ENCODE peak calls at places on chromosomes 13 and 19, in ten cellular contexts. J, A, O, T, H, R, S, X, G and L are unnamed samples.

GRCh38 chr19:11421607-11422098 is 2.5 kb upstream of the RGL3 start:
- DNase-seq in J (no peak), A (no peak), O (no peak), T (peak), H (peak), R (no peak), S (peak), X (no peak), G (peak), L (no peak)

GRCh38 chr13:66556306-66556705 is 673.8 kb downstream of the PCDH9 start:
- DNase-seq in J (peak), A (no peak), O (no peak), T (no peak), H (peak), R (no peak), S (no peak), X (no peak), G (no peak), L (no peak)

GRCh38 chr13:48233886-48234488 is 981 bp downstream of the ITM2B start:
- DNase-seq in J (peak), A (no peak), O (no peak), T (no peak), H (peak), R (no peak), S (no peak), X (no peak), G (no peak), L (no peak)

GRCh38 chr19:42284641-42285341 is 15.7 kb downstream of the CIC start:
- DNase-seq in J (no peak), A (no peak), O (peak), T (peak), H (no peak), R (no peak), S (no peak), X (no peak), G (peak), L (no peak)

GRCh38 chr13:37382156-37382555 is 216.4 kb downstream of the POSTN start:
- DNase-seq in J (peak), A (no peak), O (no peak), T (no peak), H (no peak), R (no peak), S (no peak), X (no peak), G (no peak), L (no peak)

GRCh38 chr19:12721656-12722565 is 1.8 kb downstream of the TNPO2 start:
- DNase-seq in J (peak), A (no peak), O (peak), T (peak), H (peak), R (peak), S (peak), X (peak), G (peak), L (no peak)

GRCh38 chr13:100330662-100331061 is 241.8 kb downstream of the PCCA start:
- DNase-seq in J (peak), A (no peak), O (no peak), T (no peak), H (peak), R (no peak), S (no peak), X (no peak), G (no peak), L (no peak)

GRCh38 chr19:19040417-19040816 is 7.0 kb downstream of the ARMC6 start:
- DNase-seq in J (peak), A (no peak), O (no peak), T (peak), H (peak), R (peak), S (no peak), X (peak), G (no peak), L (no peak)

GRCh38 chr13:112968380-112968909 is 569 bp upstream of the MCF2L start:
- DNase-seq in J (no peak), A (no peak), O (no peak), T (peak), H (no peak), R (no peak), S (peak), X (no peak), G (no peak), L (peak)

GRCh38 chr13:30819136-30819875 is 84.0 kb downstream of the ALOX5AP start:
- DNase-seq in J (no peak), A (no peak), O (no peak), T (no peak), H (no peak), R (no peak), S (no peak), X (no peak), G (no peak), L (no peak)

GRCh38 chr19:7004313-7004931 is 16.8 kb downstream of the MBD3L2B start:
- DNase-seq in J (peak), A (no peak), O (no peak), T (no peak), H (peak), R (no peak), S (no peak), X (peak), G (no peak), L (no peak)
- TF ChIP-seq CTCF in J (peak), A (peak), O (no peak), T (no peak), H (peak), R (peak), S (peak), X (no peak), G (peak), L (peak)

GRCh38 chr13:111604087-111604486 is 283.6 kb downstream of the TEX29 start:
- DNase-seq in J (no peak), A (no peak), O (peak), T (no peak), H (no peak), R (no peak), S (no peak), X (no peak), G (peak), L (no peak)
- TF ChIP-seq CTCF in J (no peak), A (no peak), O (no peak), T (no peak), H (no peak), R (no peak), S (no peak), X (no peak), G (peak), L (no peak)

DNA sequence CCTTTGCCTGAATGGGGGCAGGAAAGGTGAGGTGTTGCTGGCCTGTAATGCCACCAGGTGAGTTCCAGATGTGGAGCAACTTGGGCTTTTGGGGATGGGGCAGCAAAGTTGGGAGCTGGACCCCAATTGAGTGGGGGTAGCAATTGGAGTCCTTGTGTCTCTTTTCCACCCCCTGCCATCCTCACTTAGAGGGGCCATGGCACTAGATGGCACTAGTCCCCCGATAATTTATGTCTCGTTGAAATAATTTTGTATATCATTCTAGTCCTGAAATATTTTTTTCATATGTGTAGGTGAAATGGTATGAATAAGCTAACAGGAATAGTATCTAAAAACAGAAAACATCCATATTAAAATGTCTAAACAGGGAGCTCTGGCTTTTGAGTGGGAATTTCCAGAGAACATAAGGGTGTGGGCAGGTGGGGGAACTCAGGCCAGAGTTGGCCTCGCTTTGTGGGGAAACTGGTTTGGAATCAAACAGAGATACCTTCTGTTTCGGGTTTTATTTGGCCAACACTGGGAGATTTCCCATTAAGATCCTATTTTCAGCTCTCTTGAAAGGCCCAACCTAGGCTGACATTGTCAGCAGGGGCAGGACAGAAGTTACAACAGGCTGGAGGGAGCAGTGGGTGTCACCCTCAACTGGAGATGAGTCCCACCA is 3.4 kb downstream of the ZNF576 start:
- DNase-seq in J (no peak), A (no peak), O (no peak), T (no peak), H (no peak), R (no peak), S (no peak), X (no peak), G (no peak), L (no peak)
- TF ChIP-seq CTCF in J (no peak), A (peak), O (no peak), T (no peak), H (no peak), R (no peak), S (no peak), X (peak), G (no peak), L (peak)

DNA sequence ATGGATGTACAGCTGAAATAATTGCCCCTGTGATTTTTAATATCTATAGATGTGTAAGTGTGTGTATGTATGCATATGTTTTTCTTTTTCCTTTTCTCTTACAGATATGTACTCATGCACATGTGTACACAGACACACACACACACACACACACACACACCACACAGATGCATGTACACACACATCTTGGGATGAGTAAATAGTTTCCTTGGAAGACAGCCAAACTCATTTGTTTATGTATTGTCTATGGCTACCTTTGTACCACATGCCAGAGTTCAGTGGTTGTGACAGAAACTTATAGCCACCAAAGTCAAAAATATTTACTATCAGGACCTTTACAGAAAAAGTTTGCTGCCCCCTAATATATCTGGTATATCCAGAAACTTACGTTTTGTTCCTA is 192.6 kb downstream of the MAB21L1 start:
- DNase-seq in J (no peak), A (no peak), O (no peak), T (no peak), H (peak), R (no peak), S (no peak), X (no peak), G (no peak), L (no peak)
- TF ChIP-seq CTCF in J (no peak), A (no peak), O (no peak), T (no peak), H (no peak), R (no peak), S (no peak), X (no peak), G (no peak), L (no peak)

GRCh38 chr19:21322528-21322927 is 6.7 kb downstream of the ZNF708 start:
- DNase-seq in J (no peak), A (no peak), O (no peak), T (no peak), H (peak), R (no peak), S (no peak), X (no peak), G (no peak), L (no peak)
- TF ChIP-seq CTCF in J (no peak), A (no peak), O (no peak), T (no peak), H (no peak), R (no peak), S (no peak), X (no peak), G (no peak), L (no peak)

GRCh38 chr19:7868326-7868670 is 5.9 kb downstream of the PRR36 start:
- DNase-seq in J (no peak), A (no peak), O (no peak), T (no peak), H (no peak), R (no peak), S (no peak), X (no peak), G (peak), L (no peak)

GRCh38 chr19:7870571-7871279 is 3.5 kb downstream of the PRR36 start:
- DNase-seq in J (no peak), A (no peak), O (no peak), T (peak), H (peak), R (no peak), S (peak), X (no peak), G (peak), L (no peak)

GRCh38 chr19:7868671-7869452 is 5.3 kb downstream of the PRR36 start:
- DNase-seq in J (peak), A (peak), O (peak), T (peak), H (peak), R (no peak), S (peak), X (no peak), G (peak), L (no peak)

GRCh38 chr19:7869910-7870511 is 4.2 kb downstream of the PRR36 start:
- DNase-seq in J (peak), A (no peak), O (no peak), T (peak), H (no peak), R (no peak), S (peak), X (no peak), G (peak), L (no peak)

GRCh38 chr19:7869453-7869909 is 4.7 kb downstream of the PRR36 start:
- DNase-seq in J (peak), A (no peak), O (peak), T (peak), H (peak), R (no peak), S (peak), X (no peak), G (peak), L (peak)
- TF ChIP-seq CTCF in J (no peak), A (peak), O (no peak), T (no peak), H (no peak), R (no peak), S (no peak), X (no peak), G (peak), L (peak)

GRCh38 chr13:20127263-20127562 is 33.6 kb downstream of the GJA3 start:
- DNase-seq in J (no peak), A (no peak), O (no peak), T (no peak), H (peak), R (no peak), S (no peak), X (no peak), G (no peak), L (no peak)

GRCh38 chr13:20128459-20128927 is 32.4 kb downstream of the GJA3 start:
- DNase-seq in J (no peak), A (no peak), O (peak), T (peak), H (no peak), R (no peak), S (no peak), X (no peak), G (peak), L (no peak)

GRCh38 chr13:20126460-20127262 is 34.2 kb downstream of the GJA3 start:
- DNase-seq in J (no peak), A (no peak), O (peak), T (no peak), H (no peak), R (no peak), S (no peak), X (no peak), G (peak), L (no peak)

GRCh38 chr13:20129076-20129475 is 31.8 kb downstream of the GJA3 start:
- DNase-seq in J (no peak), A (no peak), O (peak), T (no peak), H (no peak), R (no peak), S (no peak), X (no peak), G (peak), L (no peak)

DNA sequence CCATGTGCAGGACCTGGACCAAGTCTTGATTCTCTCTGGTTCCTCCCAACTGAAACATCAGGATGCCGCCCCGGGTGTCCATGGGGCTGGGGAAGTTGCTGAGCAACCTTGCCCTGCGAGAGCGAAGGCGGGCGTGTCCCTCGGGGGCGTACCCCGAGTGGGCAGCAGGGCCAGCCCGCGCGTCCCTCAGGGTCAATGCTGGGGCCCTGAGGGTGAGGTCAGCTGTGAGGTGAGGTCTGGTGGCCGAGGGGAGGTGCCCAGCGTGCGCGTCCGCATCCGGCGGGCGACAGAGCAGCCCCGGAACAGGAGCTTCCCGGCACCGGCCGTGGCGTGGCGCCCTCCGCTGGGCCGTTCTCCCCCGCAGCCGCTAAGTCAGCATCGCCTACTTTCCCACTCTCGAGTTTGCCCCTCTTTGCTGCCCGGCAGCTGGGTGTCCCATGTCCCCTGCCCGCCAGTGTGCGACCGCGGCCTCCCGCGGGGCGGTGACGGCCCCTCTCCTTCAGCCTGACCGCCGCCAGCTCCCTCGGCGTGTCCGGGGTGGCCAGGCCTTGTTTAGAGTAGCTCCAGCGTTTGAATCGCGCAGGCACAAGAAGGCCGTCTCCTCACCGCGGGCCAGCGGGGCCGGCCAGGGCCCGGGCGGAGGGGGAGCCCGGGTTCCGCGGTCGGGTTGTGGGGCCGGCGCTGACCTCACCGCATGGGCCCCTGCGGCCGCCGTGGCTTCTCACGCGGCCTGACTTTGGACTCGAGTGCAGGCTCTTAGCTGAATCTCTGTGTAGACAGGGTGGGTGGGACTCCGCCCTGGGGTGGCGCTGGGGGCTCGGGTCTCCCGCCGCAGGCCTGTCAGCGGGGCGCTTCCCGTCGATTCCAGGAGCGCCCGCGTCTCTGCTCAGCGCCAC is 33.0 kb downstream of the GJA3 start:
- DNase-seq in J (peak), A (no peak), O (peak), T (peak), H (peak), R (no peak), S (peak), X (no peak), G (peak), L (no peak)
- TF ChIP-seq CTCF in J (peak), A (peak), O (no peak), T (peak), H (peak), R (peak), S (peak), X (peak), G (peak), L (peak)

DNA sequence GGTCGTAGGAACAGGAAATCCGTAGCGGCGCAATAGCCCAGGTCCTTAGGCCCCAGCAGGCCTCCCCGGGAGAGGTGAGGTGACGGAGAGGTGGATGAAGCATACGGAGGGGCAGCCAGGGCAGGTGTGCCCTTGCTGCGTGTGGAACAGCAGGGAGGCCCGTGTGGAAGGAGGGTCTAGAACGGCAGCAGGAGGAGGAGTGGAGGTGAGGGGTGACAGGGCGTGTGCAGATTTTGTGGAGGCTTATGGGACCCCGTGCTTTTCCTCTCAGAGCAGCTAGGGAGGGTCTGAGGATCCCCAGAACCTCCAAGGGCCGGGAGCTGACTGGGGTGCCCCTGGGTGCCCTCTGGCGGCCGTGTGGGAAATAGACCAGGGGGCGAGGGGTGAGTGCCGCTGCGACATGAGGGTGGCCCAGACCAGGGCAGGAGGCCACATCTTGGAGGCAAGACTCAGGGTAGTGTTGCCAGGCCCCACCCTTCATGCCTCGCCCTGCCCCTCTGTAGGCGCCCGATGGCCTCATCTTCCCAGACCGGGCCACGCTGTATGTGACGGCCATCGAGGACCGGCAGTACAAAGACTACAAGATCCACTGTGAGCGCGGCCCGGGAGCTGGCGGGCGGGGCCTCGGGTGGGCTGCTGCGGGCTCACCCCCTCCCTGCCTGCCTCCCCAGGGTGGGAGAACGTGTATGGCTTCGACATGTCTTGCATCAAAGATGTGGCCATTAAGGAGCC is 5.0 kb upstream of the ADM5 start:
- DNase-seq in J (no peak), A (no peak), O (no peak), T (no peak), H (no peak), R (no peak), S (no peak), X (no peak), G (peak), L (no peak)
- TF ChIP-seq CTCF in J (peak), A (peak), O (no peak), T (peak), H (peak), R (peak), S (no peak), X (peak), G (peak), L (peak)

GRCh38 chr13:95553614-95554385 is 1.3 kb downstream of the CLDN10 start:
- DNase-seq in J (no peak), A (no peak), O (no peak), T (no peak), H (peak), R (no peak), S (no peak), X (no peak), G (peak), L (no peak)

GRCh38 chr13:95553271-95553588 is 710 bp downstream of the CLDN10 start:
- DNase-seq in J (no peak), A (no peak), O (no peak), T (no peak), H (no peak), R (no peak), S (no peak), X (no peak), G (no peak), L (no peak)

GRCh38 chr13:95556981-95557380 is 4.5 kb downstream of the CLDN10 start:
- DNase-seq in J (no peak), A (no peak), O (no peak), T (no peak), H (no peak), R (no peak), S (no peak), X (no peak), G (no peak), L (no peak)

GRCh38 chr13:95552208-95552538 is 347 bp upstream of the CLDN10 start:
- DNase-seq in J (no peak), A (no peak), O (no peak), T (no peak), H (no peak), R (no peak), S (no peak), X (no peak), G (no peak), L (no peak)

GRCh38 chr13:95552539-95553270 is at the start of gene CLDN10:
- DNase-seq in J (no peak), A (no peak), O (no peak), T (no peak), H (no peak), R (no peak), S (no peak), X (no peak), G (peak), L (no peak)
- TF ChIP-seq CTCF in J (no peak), A (peak), O (no peak), T (no peak), H (no peak), R (no peak), S (no peak), X (peak), G (peak), L (peak)

GRCh38 chr19:50893047-50893737 is 18.0 kb downstream of the KLK4 start:
- DNase-seq in J (no peak), A (no peak), O (no peak), T (no peak), H (no peak), R (no peak), S (no peak), X (no peak), G (no peak), L (no peak)
- TF ChIP-seq CTCF in J (no peak), A (no peak), O (no peak), T (no peak), H (no peak), R (no peak), S (no peak), X (no peak), G (peak), L (no peak)